ENCODE peak calls at places on chromosomes 5 and 9, in five cellular contexts. C is GM06990; Z is tibial nerve; O is CD8-positive, alpha-beta T cell; N is psoas muscle. V is an unnamed sample.

GRCh38 chr9:75152416-75152815 is 64.1 kb downstream of the OSTF1 start:
- DNase-seq in C (no peak), Z (no peak), O (peak; percentile 68), N (no peak), V (no peak)

GRCh38 chr5:72305194-72306142 is 14.6 kb downstream of the MRPS27 start:
- DNase-seq in C (peak; percentile 35), Z (no peak), O (no peak), N (no peak), V (no peak)

GRCh38 chr5:139638090-139638735 is 9.9 kb upstream of the CXXC5 start:
- DNase-seq in C (peak; percentile 77), Z (no peak), O (peak; percentile 56), N (peak; percentile 96), V (peak; percentile 81)

GRCh38 chr5:1651250-1651649 is 127.5 kb upstream of the LPCAT1 start:
- DNase-seq in C (no peak), Z (no peak), O (no peak), N (peak; percentile 27), V (no peak)

GRCh38 chr5:110134963-110135935 is 445.5 kb downstream of the MAN2A1 start:
- DNase-seq in C (no peak), Z (no peak), O (no peak), N (no peak), V (no peak)

GRCh38 chr9:75108571-75108970 is 20.3 kb downstream of the OSTF1 start:
- DNase-seq in C (no peak), Z (no peak), O (no peak), N (peak; percentile 71), V (no peak)

GRCh38 chr9:116844621-116845020 is 157.5 kb downstream of the TRIM32 start:
- DNase-seq in C (no peak), Z (no peak), O (no peak), N (no peak), V (no peak)

GRCh38 chr5:68499952-68500351 is 284.4 kb downstream of the PIK3R1 start:
- DNase-seq in C (no peak), Z (no peak), O (no peak), N (no peak), V (no peak)

GRCh38 chr9:126461029-126461428 is 134.4 kb downstream of the MVB12B start:
- DNase-seq in C (no peak), Z (no peak), O (no peak), N (no peak), V (no peak)

GRCh38 chr5:126811515-126812198 is 34.7 kb downstream of the LMNB1 start:
- DNase-seq in C (no peak), Z (no peak), O (no peak), N (no peak), V (no peak)

GRCh38 chr9:121678501-121679022 is 27.1 kb downstream of the DAB2IP start:
- DNase-seq in C (no peak), Z (no peak), O (no peak), N (peak; percentile 38), V (no peak)

GRCh38 chr5:98581416-98581999 is 192.0 kb upstream of the RGMB start:
- DNase-seq in C (no peak), Z (no peak), O (no peak), N (no peak), V (no peak)

GRCh38 chr5:35420200-35420599 is 189.9 kb upstream of the PRLR start:
- DNase-seq in C (no peak), Z (no peak), O (no peak), N (no peak), V (no peak)

GRCh38 chr9:115730396-115730795 is 423.2 kb upstream of the PAPPA start:
- DNase-seq in C (no peak), Z (no peak), O (no peak), N (no peak), V (no peak)

GRCh38 chr5:110817437-110817836 is 78.6 kb downstream of the SLC25A46 start:
- DNase-seq in C (no peak), Z (no peak), O (no peak), N (no peak), V (no peak)

GRCh38 chr5:173884402-173885053 is 3.6 kb upstream of the CPEB4 start:
- DNase-seq in C (peak; percentile 61), Z (no peak), O (peak; percentile 59), N (no peak), V (no peak)

GRCh38 chr9:36152741-36153438 is 16.3 kb upstream of the CCIN start:
- DNase-seq in C (no peak), Z (no peak), O (no peak), N (no peak), V (no peak)

GRCh38 chr9:119961774-119962408 is 592.7 kb upstream of the BRINP1 start:
- DNase-seq in C (peak; percentile 20), Z (no peak), O (no peak), N (peak; percentile 48), V (peak; percentile 70)

GRCh38 chr9:68802525-68803015 is 97.5 kb downstream of the PIP5K1B start:
- DNase-seq in C (peak; percentile 43), Z (no peak), O (no peak), N (no peak), V (no peak)

GRCh38 chr5:2579126-2579525 is 172.4 kb downstream of the IRX2 start:
- DNase-seq in C (no peak), Z (no peak), O (no peak), N (no peak), V (no peak)

GRCh38 chr9:6068983-6069382 is 53.6 kb upstream of the RANBP6 start:
- DNase-seq in C (no peak), Z (no peak), O (no peak), N (no peak), V (no peak)

GRCh38 chr5:95711501-95712346 is 19.4 kb upstream of the RHOBTB3 start:
- DNase-seq in C (no peak), Z (no peak), O (no peak), N (no peak), V (no peak)

DNA sequence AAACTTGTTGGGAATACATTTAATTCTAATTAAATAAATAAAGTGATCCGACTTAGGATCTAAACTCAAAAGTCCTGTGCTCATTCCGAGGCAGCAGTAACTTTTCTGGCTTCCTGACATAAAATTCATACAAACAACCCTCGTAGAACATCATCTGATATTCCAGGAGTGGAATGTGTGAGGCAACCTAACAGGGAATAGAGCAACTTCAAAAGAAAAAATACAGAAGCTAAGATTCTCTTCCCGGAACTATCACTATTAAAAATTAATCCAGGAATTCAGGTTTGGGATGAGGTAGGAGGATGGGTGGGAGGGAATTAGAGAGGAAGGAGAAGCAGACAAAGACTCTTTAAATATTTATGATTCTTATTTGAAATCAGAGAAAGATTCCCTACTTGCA is 32.9 kb upstream of the TRIO start:
- DNase-seq in C (no peak), Z (no peak), O (no peak), N (no peak), V (no peak)
- H3K4me3 ChIP-seq in C (no peak overlapping the region), Z (no peak overlapping the region), O (no peak overlapping the region), N (no peak overlapping the region), V (no peak overlapping the region)

DNA sequence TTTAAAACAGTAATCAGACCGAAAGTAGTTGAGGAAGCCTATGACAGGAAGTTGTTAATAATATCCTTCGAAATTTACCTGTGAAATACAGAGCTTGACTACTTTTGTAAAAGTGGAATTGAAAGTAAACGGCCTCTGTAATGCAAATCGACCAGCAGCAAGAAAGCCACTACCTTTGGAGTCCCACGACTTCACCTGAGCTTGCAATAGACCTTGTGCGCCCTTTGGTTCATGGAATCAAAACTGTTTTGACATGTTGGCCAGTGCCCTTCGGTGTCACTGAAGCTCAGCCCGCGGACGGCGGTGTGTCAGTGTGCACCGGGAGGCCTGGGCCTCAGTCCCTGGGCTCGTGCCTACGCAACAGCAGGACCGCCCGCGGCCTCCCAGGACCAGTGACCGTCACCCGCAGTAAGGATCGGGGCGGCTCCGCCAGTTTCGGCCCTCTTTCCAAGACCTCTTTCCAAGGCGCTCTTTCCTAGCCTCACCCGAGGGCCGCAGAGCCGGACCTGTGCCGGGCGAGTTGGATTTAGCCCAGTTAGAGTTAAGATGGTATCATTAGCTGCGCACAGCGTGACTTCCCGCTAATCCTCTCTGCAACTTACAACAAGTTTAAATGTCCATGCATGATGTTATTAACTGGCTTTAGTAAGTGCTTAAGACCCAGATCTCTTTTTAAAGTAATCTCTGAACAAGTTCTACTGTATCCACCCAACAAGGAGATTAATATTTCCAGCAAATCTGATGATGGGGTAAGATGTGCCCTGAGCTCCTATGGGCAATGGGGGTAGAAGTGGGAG is 223.3 kb downstream of the MEF2C start:
- DNase-seq in C (peak; percentile 66), Z (no peak), O (no peak), N (no peak), V (no peak)
- H3K4me3 ChIP-seq in C (peak overlapping the region; percentile 66), Z (no peak overlapping the region), O (no peak overlapping the region), N (no peak overlapping the region), V (no peak overlapping the region)

DNA sequence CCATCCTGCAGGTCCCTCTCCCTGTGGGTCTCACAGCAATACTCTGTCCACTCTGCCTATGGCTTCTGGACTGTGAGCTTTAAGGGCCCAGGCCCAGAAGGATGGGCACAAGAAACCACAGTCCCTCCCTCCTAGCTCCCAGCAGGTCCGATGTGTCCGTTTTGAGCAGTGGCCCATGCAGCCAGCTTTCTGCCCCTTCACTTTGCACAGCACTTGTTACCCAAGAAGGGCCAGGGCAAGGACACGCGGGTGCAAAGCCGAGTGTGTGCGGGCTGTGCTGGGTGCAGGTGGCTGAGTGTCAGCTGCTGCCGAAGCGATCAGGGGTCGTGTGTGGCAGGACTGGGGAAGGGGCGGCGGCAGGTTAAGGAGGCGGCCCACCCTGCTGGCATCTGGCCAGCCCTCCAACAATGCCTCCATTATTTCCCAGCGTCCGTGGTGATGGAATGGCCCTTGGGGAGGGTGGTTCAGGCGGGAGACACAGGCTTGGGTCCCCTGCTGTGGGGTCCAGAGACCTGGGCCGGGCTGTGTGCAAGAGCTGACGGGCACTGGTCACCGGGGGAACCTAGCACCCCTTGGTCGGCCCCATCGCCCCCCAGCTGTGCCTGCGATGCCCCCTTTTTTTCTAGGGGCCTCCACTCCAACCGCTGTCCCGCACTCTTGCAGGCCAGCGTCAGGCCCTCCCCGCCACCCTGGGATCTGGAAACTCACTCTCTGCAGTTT is 682 bp downstream of the LHX3 start:
- DNase-seq in C (no peak), Z (no peak), O (no peak), N (no peak), V (no peak)
- H3K4me3 ChIP-seq in C (no peak overlapping the region), Z (no peak overlapping the region), O (no peak overlapping the region), N (no peak overlapping the region), V (no peak overlapping the region)

DNA sequence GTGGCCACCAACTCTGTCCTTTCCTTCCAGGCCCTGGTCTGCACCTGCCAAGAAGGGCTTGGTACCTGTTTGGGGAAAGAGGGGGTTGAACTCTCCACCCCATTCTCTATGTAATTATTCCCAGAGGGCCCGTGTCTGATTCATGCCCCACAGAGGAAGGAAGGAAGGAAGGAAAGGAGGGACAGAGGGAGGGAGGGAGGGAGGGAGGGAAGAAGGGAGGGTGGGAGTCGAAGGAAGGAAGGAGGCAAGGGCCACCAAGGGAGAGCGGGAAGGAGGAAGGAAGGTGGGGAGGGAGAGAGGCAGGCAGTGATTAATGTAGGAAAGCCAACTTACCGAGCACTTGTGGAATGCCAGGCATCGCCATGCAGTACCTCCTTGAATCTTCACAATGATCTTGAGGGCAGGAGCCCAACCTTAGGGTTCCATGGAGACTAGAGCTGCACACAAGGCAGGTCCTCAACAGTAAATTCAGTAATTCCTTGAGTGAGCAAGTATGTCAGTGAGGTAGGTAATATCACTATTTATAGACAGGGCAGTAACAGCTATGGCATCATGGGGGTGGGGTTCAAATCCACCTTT is 75.8 kb downstream of the FGF18 start:
- DNase-seq in C (no peak), Z (no peak), O (no peak), N (no peak), V (no peak)
- H3K4me3 ChIP-seq in C (no peak overlapping the region), Z (no peak overlapping the region), O (no peak overlapping the region), N (no peak overlapping the region), V (no peak overlapping the region)

V was measured in BE2C.